ENCODE peak calls at places on chromosome 17, in nine cellular contexts. G, S, I, X, H, F, M, Z and V are unnamed samples.

GRCh38 chr17:76173474-76173873 is 32.4 kb upstream of the FOXJ1 start:
- DNase-seq in G (no peak), S (no peak), I (no peak), X (no peak), H (no peak), F (no peak), M (no peak), Z (no peak), V (no peak)

GRCh38 chr17:82668631-82669099 is 20.4 kb upstream of the WDR45B start:
- DNase-seq in G (peak), S (no peak), I (peak), X (peak), H (peak), F (peak), M (peak), Z (peak), V (no peak)

GRCh38 chr17:57455063-57455914 is 199.0 kb downstream of the MSI2 start:
- DNase-seq in G (no peak), S (no peak), I (no peak), X (no peak), H (no peak), F (no peak), M (no peak), Z (no peak), V (no peak)

GRCh38 chr17:78366109-78366848 is 6.4 kb upstream of the SOCS3 start:
- DNase-seq in G (no peak), S (no peak), I (no peak), X (no peak), H (no peak), F (no peak), M (no peak), Z (peak), V (no peak)

GRCh38 chr17:38532451-38532850 is 73.3 kb downstream of the SRCIN1 start:
- DNase-seq in G (no peak), S (no peak), I (no peak), X (no peak), H (no peak), F (no peak), M (no peak), Z (no peak), V (no peak)

GRCh38 chr17:72561266-72561665 is 440.4 kb downstream of the SOX9 start:
- DNase-seq in G (no peak), S (no peak), I (no peak), X (no peak), H (no peak), F (no peak), M (no peak), Z (no peak), V (no peak)

GRCh38 chr17:3639981-3640596 is 3.5 kb downstream of the CTNS start:
- DNase-seq in G (no peak), S (no peak), I (no peak), X (no peak), H (no peak), F (peak), M (no peak), Z (no peak), V (no peak)

GRCh38 chr17:39999067-39999466 is 16.2 kb upstream of the CSF3 start:
- DNase-seq in G (no peak), S (no peak), I (no peak), X (no peak), H (no peak), F (no peak), M (no peak), Z (no peak), V (no peak)

GRCh38 chr17:74900208-74900607 is 6.8 kb upstream of the FADS6 start:
- DNase-seq in G (no peak), S (no peak), I (no peak), X (no peak), H (no peak), F (no peak), M (no peak), Z (no peak), V (no peak)

GRCh38 chr17:73194514-73195222 is 1.8 kb downstream of the COG1 start:
- DNase-seq in G (no peak), S (no peak), I (no peak), X (no peak), H (no peak), F (no peak), M (no peak), Z (no peak), V (no peak)

GRCh38 chr17:83053779-83054451 is 25.5 kb upstream of the METRNL start:
- DNase-seq in G (no peak), S (peak), I (no peak), X (no peak), H (no peak), F (peak), M (peak), Z (peak), V (no peak)

GRCh38 chr17:81553616-81554181 is 1.5 kb upstream of the FAAP100 start:
- DNase-seq in G (peak), S (no peak), I (peak), X (no peak), H (no peak), F (no peak), M (no peak), Z (peak), V (peak)

GRCh38 chr17:82177276-82177675 is 35.4 kb downstream of the CCDC57 start:
- DNase-seq in G (no peak), S (no peak), I (no peak), X (no peak), H (no peak), F (no peak), M (no peak), Z (no peak), V (no peak)

GRCh38 chr17:3693829-3694231 is 2.1 kb downstream of the P2RX5 start:
- DNase-seq in G (peak), S (no peak), I (no peak), X (no peak), H (no peak), F (no peak), M (no peak), Z (no peak), V (no peak)

GRCh38 chr17:64599187-64599676 is 62.9 kb downstream of the SMURF2 start:
- DNase-seq in G (peak), S (no peak), I (no peak), X (no peak), H (no peak), F (peak), M (no peak), Z (no peak), V (no peak)

GRCh38 chr17:56110463-56111138 is 42.7 kb upstream of the ANKFN1 start:
- DNase-seq in G (peak), S (no peak), I (peak), X (no peak), H (no peak), F (peak), M (no peak), Z (no peak), V (no peak)

GRCh38 chr17:39325528-39326240 is 75.7 kb downstream of the FBXL20 start:
- DNase-seq in G (no peak), S (no peak), I (no peak), X (no peak), H (no peak), F (no peak), M (no peak), Z (no peak), V (no peak)

GRCh38 chr17:68603027-68603426 is 1.9 kb upstream of the FAM20A start:
- DNase-seq in G (no peak), S (no peak), I (no peak), X (no peak), H (no peak), F (no peak), M (no peak), Z (no peak), V (peak)

GRCh38 chr17:67500261-67500660 is 123.2 kb downstream of the PITPNC1 start:
- DNase-seq in G (no peak), S (no peak), I (peak), X (no peak), H (no peak), F (no peak), M (no peak), Z (no peak), V (no peak)

GRCh38 chr17:29241015-29241963 is 5.4 kb upstream of the CRYBA1 start:
- DNase-seq in G (no peak), S (no peak), I (peak), X (peak), H (peak), F (no peak), M (no peak), Z (no peak), V (no peak)

GRCh38 chr17:56597495-56597990 is 4.0 kb downstream of the NOG start:
- DNase-seq in G (no peak), S (no peak), I (no peak), X (no peak), H (no peak), F (no peak), M (no peak), Z (no peak), V (no peak)

GRCh38 chr17:82246365-82247174 is 17.7 kb downstream of the SLC16A3 start:
- DNase-seq in G (peak), S (no peak), I (peak), X (no peak), H (no peak), F (peak), M (no peak), Z (peak), V (no peak)

GRCh38 chr17:82230627-82231311 is 1.9 kb downstream of the SLC16A3 start:
- DNase-seq in G (peak), S (peak), I (peak), X (peak), H (no peak), F (peak), M (peak), Z (peak), V (peak)

GRCh38 chr17:75069783-75070182 is 18.0 kb upstream of the SLC16A5 start:
- DNase-seq in G (no peak), S (no peak), I (peak), X (no peak), H (no peak), F (peak), M (no peak), Z (no peak), V (no peak)

GRCh38 chr17:40130352-40131042 is 8.7 kb downstream of the MSL1 start:
- DNase-seq in G (no peak), S (no peak), I (no peak), X (no peak), H (no peak), F (peak), M (peak), Z (no peak), V (no peak)

GRCh38 chr17:47649972-47650524 is 329 bp downstream of the KPNB1 start:
- DNase-seq in G (no peak), S (peak), I (no peak), X (no peak), H (no peak), F (peak), M (no peak), Z (no peak), V (peak)

GRCh38 chr17:36525888-36526287 is 8.8 kb downstream of the MYO19 start:
- DNase-seq in G (no peak), S (no peak), I (no peak), X (no peak), H (no peak), F (no peak), M (no peak), Z (no peak), V (peak)

GRCh38 chr17:28333083-28333746 is 2.1 kb downstream of the IFT20 start:
- DNase-seq in G (peak), S (no peak), I (no peak), X (no peak), H (no peak), F (no peak), M (peak), Z (no peak), V (no peak)

GRCh38 chr17:18851206-18851605 is 6.7 kb upstream of the PRPSAP2 start:
- DNase-seq in G (no peak), S (no peak), I (peak), X (no peak), H (no peak), F (peak), M (no peak), Z (no peak), V (no peak)
- TF ChIP-seq CTCF in G (no peak), S (no peak), I (no peak), X (no peak), H (no peak), F (no peak), M (no peak), Z (no peak), V (no peak)

GRCh38 chr17:1730345-1731193 is 6.1 kb downstream of the WDR81 start:
- DNase-seq in G (peak), S (peak), I (no peak), X (no peak), H (no peak), F (peak), M (peak), Z (peak), V (peak)

GRCh38 chr17:1732241-1733046 is 7.9 kb downstream of the WDR81 start:
- DNase-seq in G (no peak), S (no peak), I (no peak), X (no peak), H (no peak), F (no peak), M (no peak), Z (no peak), V (no peak)

GRCh38 chr17:1730004-1730344 is 5.5 kb downstream of the WDR81 start:
- DNase-seq in G (no peak), S (no peak), I (no peak), X (no peak), H (no peak), F (no peak), M (no peak), Z (no peak), V (no peak)

GRCh38 chr17:1733047-1733357 is 8.5 kb downstream of the WDR81 start:
- DNase-seq in G (no peak), S (no peak), I (no peak), X (no peak), H (no peak), F (no peak), M (no peak), Z (no peak), V (no peak)

GRCh38 chr17:1731194-1731506 is 6.6 kb downstream of the WDR81 start:
- DNase-seq in G (no peak), S (no peak), I (no peak), X (no peak), H (no peak), F (no peak), M (no peak), Z (no peak), V (no peak)
- TF ChIP-seq POLR2A in G (no peak), S (no peak), I (no peak), X (no peak), H (no peak), F (no peak), M (no peak), Z (no peak), V (no peak)

DNA sequence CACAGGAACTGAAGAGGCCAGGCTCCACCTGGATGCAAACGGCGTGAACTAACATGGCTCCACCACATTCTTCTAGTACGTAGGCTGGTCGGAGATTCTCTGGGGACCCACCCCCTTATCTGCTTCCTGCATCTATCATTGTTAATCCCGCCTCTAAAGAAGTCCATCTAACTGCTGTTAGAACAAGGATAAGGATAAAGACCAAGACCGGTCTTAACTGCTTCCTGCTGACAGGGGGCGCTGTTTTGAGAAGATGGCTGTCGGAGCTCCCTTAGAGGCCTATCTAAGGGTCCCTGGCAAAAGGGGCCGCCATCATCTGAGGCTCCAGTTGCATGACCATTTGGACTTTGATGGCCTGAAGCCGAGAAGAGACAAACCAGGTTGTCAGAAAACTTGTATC is 25.8 kb upstream of the TNFSF12 start:
- DNase-seq in G (peak), S (no peak), I (peak), X (peak), H (peak), F (peak), M (no peak), Z (no peak), V (no peak)
- TF ChIP-seq EP300 in G (no peak), S (no peak), I (no peak), X (no peak), H (no peak), F (no peak), M (no peak), Z (no peak), V (no peak)

GRCh38 chr17:79991140-79991923 is 44.3 kb downstream of the TBC1D16 start:
- DNase-seq in G (peak), S (peak), I (peak), X (peak), H (peak), F (peak), M (peak), Z (peak), V (peak)

GRCh38 chr17:79990704-79991103 is 45.0 kb downstream of the TBC1D16 start:
- DNase-seq in G (no peak), S (no peak), I (no peak), X (no peak), H (no peak), F (no peak), M (no peak), Z (peak), V (no peak)

GRCh38 chr17:79993390-79994221 is 42.1 kb downstream of the TBC1D16 start:
- DNase-seq in G (peak), S (peak), I (peak), X (peak), H (peak), F (peak), M (peak), Z (peak), V (peak)

GRCh38 chr17:79992657-79993389 is 42.8 kb downstream of the TBC1D16 start:
- DNase-seq in G (no peak), S (no peak), I (no peak), X (no peak), H (no peak), F (no peak), M (no peak), Z (no peak), V (no peak)

GRCh38 chr17:79991924-79992656 is 43.6 kb downstream of the TBC1D16 start:
- DNase-seq in G (peak), S (no peak), I (peak), X (peak), H (no peak), F (peak), M (no peak), Z (peak), V (no peak)
- TF ChIP-seq CTCF in G (no peak), S (no peak), I (peak), X (peak), H (no peak), F (no peak), M (no peak), Z (no peak), V (no peak)